ENCODE peak calls at places on chromosomes 7 and 10, in seven cellular contexts. V is ELR, E is GM23338, T is KG1, W is HTR-8/SVneo, D is MCF 10A, S is NAMALWA. C is an unnamed sample.

GRCh38 chr10:101675115-101675514 is 19.9 kb downstream of the FBXW4 start:
- DNase-seq in V (no peak), E (no peak), T (no peak), W (no peak), D (no peak), S (no peak), C (no peak)

GRCh38 chr7:8373856-8374255 is 59.6 kb upstream of the NXPH1 start:
- DNase-seq in V (no peak), E (peak; percentile 36), T (no peak), W (no peak), D (no peak), S (no peak), C (no peak)

GRCh38 chr7:113548137-113548536 is 370.7 kb downstream of the PPP1R3A start:
- DNase-seq in V (no peak), E (no peak), T (no peak), W (no peak), D (no peak), S (peak; percentile 54), C (no peak)

GRCh38 chr7:10940748-10941358 is 32.8 kb upstream of the PHF14 start:
- DNase-seq in V (no peak), E (no peak), T (no peak), W (no peak), D (peak; percentile 20), S (peak; percentile 53), C (no peak)

GRCh38 chr10:132186488-132187413 is at the start of gene DPYSL4:
- DNase-seq in V (no peak), E (peak; percentile 48), T (no peak), W (peak; percentile 37), D (no peak), S (no peak), C (no peak)

GRCh38 chr7:28732037-28732869 is 225.9 kb downstream of the TRIL start:
- DNase-seq in V (peak; percentile 31), E (peak; percentile 51), T (no peak), W (no peak), D (peak; percentile 9), S (no peak), C (no peak)

GRCh38 chr10:92087750-92088395 is 164.3 kb downstream of the BTAF1 start:
- DNase-seq in V (peak; percentile 88), E (peak; percentile 94), T (peak; percentile 31), W (peak; percentile 79), D (peak; percentile 89), S (peak; percentile 94), C (no peak)

GRCh38 chr7:15130666-15131541 is 228.4 kb upstream of the DGKB start:
- DNase-seq in V (peak; percentile 91), E (no peak), T (no peak), W (peak; percentile 32), D (peak; percentile 5), S (no peak), C (peak; percentile 2)

GRCh38 chr10:80462277-80462985 is 8.3 kb downstream of the TSPAN14 start:
- DNase-seq in V (peak; percentile 33), E (no peak), T (no peak), W (no peak), D (peak; percentile 76), S (no peak), C (no peak)

GRCh38 chr10:60666221-60666620 is 112.1 kb upstream of the CDK1 start:
- DNase-seq in V (no peak), E (no peak), T (no peak), W (no peak), D (peak; percentile 81), S (no peak), C (no peak)

GRCh38 chr7:84792232-84792882 is 394.5 kb downstream of the SEMA3D start:
- DNase-seq in V (no peak), E (no peak), T (no peak), W (no peak), D (no peak), S (no peak), C (no peak)

GRCh38 chr7:157522954-157523353 is 186.2 kb downstream of the DNAJB6 start:
- DNase-seq in V (no peak), E (no peak), T (no peak), W (no peak), D (no peak), S (no peak), C (no peak)

GRCh38 chr10:6771361-6771760 is 191.3 kb upstream of the PRKCQ start:
- DNase-seq in V (no peak), E (no peak), T (no peak), W (no peak), D (no peak), S (no peak), C (no peak)

GRCh38 chr10:74927701-74928100 is 101.3 kb downstream of the KAT6B start:
- DNase-seq in V (peak; percentile 71), E (no peak), T (no peak), W (no peak), D (peak; percentile 22), S (no peak), C (no peak)

GRCh38 chr7:148699772-148700629 is 1.3 kb downstream of the CUL1 start:
- DNase-seq in V (peak; percentile 34), E (peak; percentile 55), T (no peak), W (peak; percentile 18), D (peak; percentile 41), S (peak; percentile 79), C (no peak)

GRCh38 chr7:115297651-115298050 is 375.8 kb downstream of the MDFIC start:
- DNase-seq in V (peak; percentile 55), E (no peak), T (no peak), W (no peak), D (peak; percentile 41), S (no peak), C (no peak)

GRCh38 chr7:78062214-78062613 is 263.6 kb downstream of the PHTF2 start:
- DNase-seq in V (no peak), E (no peak), T (no peak), W (no peak), D (no peak), S (no peak), C (no peak)

GRCh38 chr7:26321440-26321839 is 29.8 kb downstream of the SNX10 start:
- DNase-seq in V (peak; percentile 43), E (no peak), T (no peak), W (peak; percentile 25), D (peak; percentile 52), S (no peak), C (no peak)

GRCh38 chr7:24709051-24709450 is 48.2 kb downstream of the GSDME start:
- DNase-seq in V (no peak), E (no peak), T (no peak), W (no peak), D (no peak), S (no peak), C (no peak)

GRCh38 chr7:15561840-15562239 is at the start of gene AGMO:
- DNase-seq in V (peak; percentile 19), E (no peak), T (no peak), W (no peak), D (no peak), S (no peak), C (no peak)

GRCh38 chr10:36670616-36671402 is 454.6 kb upstream of the ANKRD30A start:
- DNase-seq in V (no peak), E (no peak), T (no peak), W (no peak), D (peak; percentile 11), S (no peak), C (no peak)

GRCh38 chr10:106169241-106169640 is 995.3 kb downstream of the SORCS1 start:
- DNase-seq in V (no peak), E (no peak), T (no peak), W (no peak), D (no peak), S (no peak), C (no peak)

GRCh38 chr10:110273474-110273873 is 31.2 kb downstream of the SMNDC1 start:
- DNase-seq in V (peak; percentile 73), E (no peak), T (no peak), W (peak; percentile 1), D (peak; percentile 91), S (peak; percentile 62), C (no peak)

GRCh38 chr10:103040424-103040823 is 122.3 kb downstream of the CNNM2 start:
- DNase-seq in V (peak; percentile 84), E (no peak), T (no peak), W (peak; percentile 27), D (peak; percentile 25), S (no peak), C (no peak)

GRCh38 chr7:1668932-1669485 is 1.1 kb upstream of the ELFN1 start:
- DNase-seq in V (no peak), E (peak; percentile 46), T (no peak), W (no peak), D (no peak), S (no peak), C (no peak)

GRCh38 chr10:75935650-75936400 is 504.4 kb downstream of the LRMDA start:
- DNase-seq in V (no peak), E (no peak), T (no peak), W (no peak), D (no peak), S (no peak), C (no peak)

GRCh38 chr10:15035385-15036301 is 8.1 kb upstream of the OLAH start:
- DNase-seq in V (peak; percentile 72), E (peak; percentile 64), T (no peak), W (peak; percentile 48), D (peak; percentile 10), S (no peak), C (no peak)

GRCh38 chr7:68246189-68246633 is 1249.6 kb downstream of the TYW1 start:
- DNase-seq in V (no peak), E (peak; percentile 44), T (no peak), W (no peak), D (no peak), S (no peak), C (no peak)

GRCh38 chr7:44213872-44214595 is 13.3 kb downstream of the YKT6 start:
- DNase-seq in V (peak; percentile 72), E (peak; percentile 89), T (no peak), W (peak; percentile 72), D (peak; percentile 66), S (peak; percentile 83), C (no peak)

GRCh38 chr10:5553400-5554170 is 28.8 kb downstream of the CALML3 start:
- DNase-seq in V (no peak), E (no peak), T (no peak), W (no peak), D (no peak), S (no peak), C (no peak)

GRCh38 chr7:139230484-139230773 is 608 bp upstream of the UBN2 start:
- DNase-seq in V (no peak), E (no peak), T (no peak), W (no peak), D (no peak), S (no peak), C (no peak)

GRCh38 chr10:60446855-60447254 is 57.2 kb upstream of the ANK3 start:
- DNase-seq in V (peak; percentile 21), E (no peak), T (peak; percentile 41), W (no peak), D (no peak), S (no peak), C (no peak)

GRCh38 chr7:82343716-82344115 is 99.9 kb downstream of the CACNA2D1 start:
- DNase-seq in V (no peak), E (no peak), T (no peak), W (no peak), D (no peak), S (no peak), C (no peak)

GRCh38 chr10:71751515-71752224 is 21.6 kb downstream of the VSIR start:
- DNase-seq in V (no peak), E (no peak), T (no peak), W (no peak), D (no peak), S (no peak), C (no peak)

GRCh38 chr10:129308953-129309352 is 158.1 kb upstream of the MGMT start:
- DNase-seq in V (no peak), E (no peak), T (no peak), W (no peak), D (no peak), S (no peak), C (no peak)

GRCh38 chr10:3248526-3249255 is 76.1 kb upstream of the PITRM1 start:
- DNase-seq in V (peak; percentile 92), E (no peak), T (no peak), W (peak; percentile 64), D (peak; percentile 80), S (no peak), C (no peak)

GRCh38 chr7:92404170-92404614 is 43.1 kb upstream of the GATAD1 start:
- DNase-seq in V (peak; percentile 18), E (peak; percentile 59), T (no peak), W (no peak), D (no peak), S (no peak), C (no peak)